ENCODE peak calls at places on chromosomes 11 and 22, in ten cellular contexts. E, B, W, Y, C, F, P, D, T and L are unnamed samples.

GRCh38 chr22:19419464-19420178 is 11.9 kb downstream of the HIRA start:
- DNase-seq in W (peak; percentile 89), C (no peak), F (no peak), Y (no peak), E (no peak), B (no peak), D (no peak), P (no peak), T (no peak), L (no peak)

GRCh38 chr22:35355744-35356420 is 25.0 kb upstream of the HMOX1 start:
- DNase-seq in B (no peak), E (peak; percentile 10), P (peak; percentile 51), W (no peak), D (peak; percentile 29), T (no peak), Y (no peak), F (no peak), C (no peak), L (no peak)

GRCh38 chr11:70319694-70320093 is 49.2 kb downstream of the PPFIA1 start:
- DNase-seq in F (no peak), C (no peak), B (no peak), W (no peak), Y (no peak), P (no peak), T (no peak), E (peak; percentile 69), D (no peak), L (no peak)

GRCh38 chr22:44550666-44551491 is 52.8 kb upstream of the RTL6 start:
- DNase-seq in Y (no peak), C (no peak), D (peak; percentile 77), F (peak; percentile 91), W (no peak), T (peak; percentile 67), E (peak; percentile 75), P (peak; percentile 81), B (peak; percentile 69), L (no peak)

GRCh38 chr11:1836011-1836945 is 1.5 kb downstream of the SYT8 start:
- DNase-seq in D (peak; percentile 32), W (no peak), T (peak; percentile 58), B (peak; percentile 17), P (no peak), C (no peak), Y (no peak), E (peak; percentile 24), F (no peak), L (no peak)

GRCh38 chr22:46934746-46935491 is 172.5 kb downstream of the TBC1D22A start:
- DNase-seq in P (no peak), E (no peak), W (no peak), D (no peak), B (no peak), Y (no peak), F (peak; percentile 98), T (no peak), C (no peak), L (no peak)

GRCh38 chr11:19512621-19513020 is 200.0 kb upstream of the NAV2 start:
- DNase-seq in F (no peak), B (no peak), C (no peak), W (no peak), P (no peak), D (no peak), E (no peak), T (no peak), Y (no peak), L (no peak)

GRCh38 chr22:19880786-19881569 is 26.3 kb upstream of the GNB1L start:
- DNase-seq in F (peak; percentile 97), D (peak; percentile 53), W (no peak), B (no peak), Y (peak; percentile 48), C (no peak), E (peak; percentile 72), T (peak; percentile 68), P (peak; percentile 51), L (no peak)

GRCh38 chr11:75245356-75246005 is 4.9 kb downstream of the TPBGL start:
- DNase-seq in E (no peak), T (no peak), C (no peak), B (no peak), F (no peak), D (peak; percentile 22), P (peak; percentile 4), Y (no peak), W (no peak), L (no peak)

GRCh38 chr11:83684071-83684470 is 397.9 kb upstream of the CCDC90B start:
- DNase-seq in C (no peak), P (no peak), T (no peak), B (no peak), E (no peak), Y (no peak), F (no peak), W (no peak), D (no peak), L (no peak)

GRCh38 chr22:32801436-32802290 is at the start of gene TIMP3:
- DNase-seq in T (peak; percentile 92), E (peak; percentile 94), W (no peak), P (peak; percentile 95), B (peak; percentile 94), Y (peak; percentile 82), F (peak; percentile 82), D (peak; percentile 82), C (no peak), L (peak; percentile 47)

GRCh38 chr22:42856179-42856864 is 751 bp downstream of the ARFGAP3 start:
- DNase-seq in P (peak; percentile 40), D (peak; percentile 79), B (peak; percentile 71), Y (peak; percentile 41), T (peak; percentile 84), E (peak; percentile 81), W (peak; percentile 57), F (peak; percentile 11), C (no peak), L (no peak)

GRCh38 chr11:123590296-123590912 is 64.0 kb downstream of the SCN3B start:
- DNase-seq in D (no peak), C (no peak), F (peak; percentile 63), T (peak; percentile 81), W (no peak), P (no peak), Y (no peak), E (no peak), B (no peak), L (no peak)

GRCh38 chr11:64787526-64788320 is 9.4 kb upstream of the SF1 start:
- DNase-seq in P (no peak), W (peak; percentile 63), B (peak; percentile 62), C (no peak), D (peak; percentile 59), T (peak; percentile 72), E (no peak), F (peak; percentile 25), Y (no peak), L (no peak)

GRCh38 chr11:36265793-36266628 is 23.2 kb downstream of the COMMD9 start:
- DNase-seq in P (peak; percentile 56), E (peak; percentile 48), D (no peak), F (peak; percentile 17), Y (peak; percentile 22), W (peak; percentile 44), T (peak; percentile 74), C (no peak), B (peak; percentile 56), L (no peak)

DNA sequence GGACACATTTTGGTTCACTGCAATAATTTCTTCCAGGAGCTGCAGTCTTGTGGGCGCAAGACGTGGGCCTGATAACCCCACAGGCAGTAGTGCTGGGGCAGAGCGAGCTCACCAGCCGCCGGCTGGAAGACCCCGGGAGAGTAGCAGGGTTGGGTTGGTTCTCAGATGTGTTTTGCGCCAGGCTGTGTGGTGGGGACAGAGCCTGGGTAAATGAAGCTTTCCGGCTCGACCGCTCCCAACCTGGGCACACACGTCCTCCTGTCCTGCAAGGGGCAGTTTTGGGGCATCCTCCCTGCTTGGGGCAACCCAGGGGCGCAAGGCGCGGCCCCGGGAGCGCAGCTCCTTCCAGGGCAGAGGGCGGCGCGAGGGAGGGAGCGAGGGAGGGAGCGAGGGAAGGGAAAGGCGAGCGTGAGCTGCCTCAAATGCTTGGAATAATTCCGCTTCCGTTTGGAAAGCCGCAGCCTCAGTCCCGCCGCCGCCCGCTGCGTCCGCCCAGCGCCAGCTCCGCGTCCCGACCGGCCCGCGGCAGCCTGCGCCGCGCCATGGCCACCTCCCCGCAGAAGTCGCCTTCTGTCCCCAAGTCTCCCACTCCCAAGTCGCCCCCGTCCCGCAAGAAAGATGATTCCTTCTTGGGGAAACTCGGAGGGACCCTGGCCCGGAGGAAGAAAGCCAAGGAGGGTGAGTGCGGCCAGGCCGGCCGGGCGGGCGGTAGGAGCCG is at the start of gene PARVA:
- DNase-seq in P (peak; percentile 64), E (peak; percentile 80), D (peak; percentile 50), F (peak; percentile 87), T (peak; percentile 76), B (peak; percentile 76), C (no peak), W (no peak), Y (peak; percentile 64), L (no peak)
- H3K27ac ChIP-seq in P (peak within 1 kb of the TSS; percentile 100), E (peak within 1 kb of the TSS; percentile 97), D (peak within 1 kb of the TSS; percentile 87), F (peak within 1 kb of the TSS; percentile 94), T (peak within 1 kb of the TSS; percentile 83), B (peak within 1 kb of the TSS; percentile 94), C (peak within 1 kb of the TSS; percentile 87), W (no peak within 1 kb of the TSS), Y (peak within 1 kb of the TSS; percentile 100), L (peak within 1 kb of the TSS; percentile 98)

GRCh38 chr11:58060939-58061672 is 30.4 kb downstream of the OR6Q1 start:
- DNase-seq in T (no peak), P (no peak), W (no peak), Y (no peak), C (no peak), F (peak; percentile 34), D (no peak), B (no peak), E (no peak), L (no peak)
- TF ChIP-seq CTCF in T (no peak), P (no peak), W (no peak), Y (no peak), C (no peak), F (peak; percentile 28), D (no peak), B (no peak), E (no peak), L (no peak)

DNA sequence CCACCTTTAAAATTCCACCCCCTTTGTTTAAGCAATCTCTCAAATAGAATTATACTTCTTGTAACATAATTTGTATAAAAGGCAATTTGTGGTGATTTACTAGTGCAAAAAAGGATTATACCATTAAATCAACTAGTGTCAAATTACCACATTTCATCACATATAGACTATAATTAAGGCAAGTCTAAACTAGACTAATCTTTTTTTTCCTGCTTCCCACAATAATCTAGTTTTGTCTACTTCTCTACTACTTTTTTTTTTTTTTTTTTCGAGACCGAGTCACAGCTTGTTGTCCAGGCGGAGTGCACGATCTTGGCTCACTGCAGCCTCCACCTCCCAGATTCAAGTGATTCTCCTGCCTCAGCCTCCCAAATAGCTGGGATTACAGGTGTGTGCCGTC is 36.1 kb upstream of the FZD4 start:
- DNase-seq in D (no peak), Y (no peak), T (no peak), C (no peak), F (no peak), W (no peak), P (no peak), B (no peak), E (no peak), L (no peak)
- H3K4me1 ChIP-seq in D (no peaks in the 10 kb centered on the region), Y (no peaks in the 10 kb centered on the region), T (no peaks in the 10 kb centered on the region), C (peaks cover 2% of the 10 kb centered on the region), F (no peaks in the 10 kb centered on the region), W (no peaks in the 10 kb centered on the region), P (no peaks in the 10 kb centered on the region), B (peaks cover 5% of the 10 kb centered on the region), E (peaks cover 6% of the 10 kb centered on the region), L (peaks cover 22% of the 10 kb centered on the region)

DNA sequence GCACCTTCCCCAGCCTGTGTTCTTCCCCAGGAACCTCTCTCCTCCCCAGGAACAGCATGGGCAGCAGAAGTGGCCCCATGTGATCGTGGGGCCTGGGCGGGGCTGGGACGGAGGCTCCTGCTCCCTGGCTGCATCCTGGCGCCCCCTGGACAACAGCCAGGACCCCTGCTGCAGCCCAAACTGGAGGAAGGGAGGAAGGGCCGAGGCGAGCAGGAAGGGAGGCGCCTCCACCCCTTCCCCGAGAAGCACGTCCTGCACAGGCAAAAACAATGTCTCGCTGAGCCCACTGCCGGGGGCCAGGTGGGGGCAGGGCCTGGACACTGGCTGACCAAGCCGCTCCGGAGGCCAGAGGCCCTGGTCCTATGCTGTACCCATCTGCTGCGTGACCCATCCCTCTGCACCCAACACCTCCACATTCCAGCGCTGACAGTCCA is 15.0 kb upstream of the MFNG start:
- DNase-seq in W (no peak), E (peak; percentile 81), Y (no peak), C (no peak), B (peak; percentile 75), D (no peak), P (no peak), F (no peak), T (no peak), L (no peak)
- H3K27ac ChIP-seq in W (no peak overlapping the region), E (peak overlapping the region; percentile 67), Y (peak overlapping the region; percentile 88), C (peak overlapping the region; percentile 30), B (peak overlapping the region; percentile 88), D (peak overlapping the region; percentile 72), P (no peak overlapping the region), F (no peak overlapping the region), T (peak overlapping the region; percentile 46), L (no peak overlapping the region)